ENCODE peak calls at places on chromosomes 13 and 19, in five cellular contexts. W, P, V, U and Q are unnamed samples.

GRCh38 chr19:1864480-1865171 is 1.2 kb upstream of the KLF16 start:
- DNase-seq in P (no peak), W (no peak), U (no peak), V (peak; percentile 74), Q (no peak)

GRCh38 chr19:2089001-2089711 is 7.0 kb downstream of the MOB3A start:
- DNase-seq in V (no peak), P (no peak), U (no peak), W (no peak), Q (no peak)

GRCh38 chr13:51519839-51520238 is 64.4 kb upstream of the WDFY2 start:
- DNase-seq in W (no peak), P (no peak), V (no peak), U (no peak), Q (no peak)

GRCh38 chr19:54482889-54483288 is 9.8 kb upstream of the CDC42EP5 start:
- DNase-seq in W (no peak), U (no peak), V (no peak), P (no peak), Q (no peak)

GRCh38 chr13:111296417-111296816 is 24.0 kb upstream of the TEX29 start:
- DNase-seq in U (no peak), V (no peak), P (no peak), W (no peak), Q (no peak)

GRCh38 chr13:46575843-46576242 is 22.9 kb downstream of the LRCH1 start:
- DNase-seq in V (no peak), U (no peak), P (no peak), W (no peak), Q (no peak)

GRCh38 chr13:35793823-35794222 is 317.3 kb upstream of the MAB21L1 start:
- DNase-seq in P (no peak), U (no peak), W (peak; percentile 32), V (no peak), Q (no peak)

GRCh38 chr13:55999709-56000108 is 1141.0 kb upstream of the PRR20A start:
- DNase-seq in W (no peak), V (no peak), U (no peak), P (no peak), Q (no peak)

GRCh38 chr13:47017476-47017875 is 120.6 kb upstream of the HTR2A start:
- DNase-seq in V (no peak), P (no peak), U (no peak), W (no peak), Q (no peak)

GRCh38 chr13:93425411-93425810 is 198.8 kb downstream of the GPC6 start:
- DNase-seq in V (no peak), W (no peak), P (no peak), U (no peak), Q (no peak)

GRCh38 chr19:1093811-1094553 is 1.2 kb downstream of the POLR2E start:
- DNase-seq in W (no peak), P (no peak), U (no peak), V (no peak), Q (no peak)

GRCh38 chr13:45208132-45208531 is 7.3 kb upstream of the KCTD4 start:
- DNase-seq in V (no peak), P (no peak), W (no peak), U (no peak), Q (no peak)

GRCh38 chr19:7673995-7674667 is 2.8 kb upstream of the MCEMP1 start:
- DNase-seq in U (no peak), V (peak; percentile 91), P (no peak), W (peak; percentile 83), Q (no peak)

GRCh38 chr13:36420437-36420891 is 11.8 kb upstream of the CCNA1 start:
- DNase-seq in P (no peak), V (peak; percentile 63), W (peak; percentile 66), U (no peak), Q (peak; percentile 81)

GRCh38 chr19:39319892-39320168 is 833 bp downstream of the LRFN1 start:
- DNase-seq in U (no peak), V (no peak), P (no peak), W (no peak), Q (no peak)

GRCh38 chr13:78102121-78102677 is 183.6 kb upstream of the EDNRB start:
- DNase-seq in V (no peak), W (peak; percentile 47), P (peak; percentile 8), U (no peak), Q (no peak)

GRCh38 chr19:8412783-8413592 is at the start of gene MARCHF2:
- DNase-seq in V (peak; percentile 96), P (peak; percentile 76), W (peak; percentile 94), U (peak; percentile 96), Q (peak; percentile 98)

GRCh38 chr19:55360902-55361301 is 2.2 kb downstream of the GARIN5B start:
- DNase-seq in V (no peak), W (no peak), U (no peak), P (no peak), Q (no peak)

GRCh38 chr13:91450913-91451312 is 52.5 kb downstream of the GPC5 start:
- DNase-seq in U (no peak), W (no peak), P (no peak), V (no peak), Q (no peak)

GRCh38 chr19:30453768-30454167 is 81.6 kb downstream of the ZNF536 start:
- DNase-seq in V (no peak), P (no peak), U (no peak), W (no peak), Q (no peak)

GRCh38 chr13:47397739-47398138 is 500.9 kb upstream of the HTR2A start:
- DNase-seq in V (no peak), W (no peak), U (no peak), P (no peak), Q (no peak)

GRCh38 chr19:58181902-58182576 is 822 bp upstream of the ZNF274 start:
- DNase-seq in P (no peak), V (no peak), W (peak; percentile 29), U (no peak), Q (no peak)

GRCh38 chr19:14566712-14567077 is 5.2 kb downstream of the NDUFB7 start:
- DNase-seq in W (no peak), P (no peak), U (no peak), V (no peak), Q (no peak)

GRCh38 chr13:101398191-101398590 is 18.1 kb downstream of the NALCN start:
- DNase-seq in U (no peak), W (no peak), P (no peak), V (no peak), Q (no peak)

GRCh38 chr13:47004022-47004421 is 107.2 kb upstream of the HTR2A start:
- DNase-seq in W (no peak), V (no peak), U (no peak), P (no peak), Q (no peak)

GRCh38 chr13:25286308-25286968 is 850 bp downstream of the MTMR6 start:
- DNase-seq in U (no peak), P (no peak), W (no peak), V (peak; percentile 81), Q (no peak)

GRCh38 chr13:34608326-34608725 is 333.7 kb upstream of the NBEA start:
- DNase-seq in V (no peak), U (no peak), P (no peak), W (no peak), Q (no peak)

GRCh38 chr13:78603240-78603947 is at the start of gene POU4F1:
- DNase-seq in W (no peak), U (no peak), P (no peak), V (no peak), Q (no peak)

GRCh38 chr19:2974342-2974932 is 2.9 kb upstream of the TLE6 start:
- DNase-seq in W (peak; percentile 75), U (no peak), P (no peak), V (no peak), Q (no peak)

GRCh38 chr19:35045667-35046300 is 4.3 kb downstream of the HPN start:
- DNase-seq in U (no peak), W (no peak), P (no peak), V (no peak), Q (no peak)

GRCh38 chr19:8334458-8335342 is 8.4 kb downstream of the KANK3 start:
- DNase-seq in U (no peak), W (no peak), V (no peak), P (no peak), Q (peak; percentile 76)

GRCh38 chr13:58025821-58026220 is 394.3 kb downstream of the PCDH17 start:
- DNase-seq in U (no peak), P (no peak), W (no peak), V (no peak), Q (no peak)

GRCh38 chr19:56919308-56919995 is 78.9 kb upstream of the PEG3 start:
- DNase-seq in W (no peak), V (no peak), U (no peak), P (no peak), Q (no peak)

GRCh38 chr19:18895828-18896341 is at the start of gene CERS1:
- DNase-seq in W (no peak), P (no peak), V (no peak), U (no peak), Q (no peak)

GRCh38 chr19:50890422-50891252 is 17.4 kb downstream of the KLK2 start:
- DNase-seq in W (no peak), U (no peak), V (no peak), P (no peak), Q (no peak)

GRCh38 chr19:40465025-40465780 is at the start of gene BLVRB:
- DNase-seq in W (peak; percentile 53), V (peak; percentile 83), U (no peak), P (no peak), Q (no peak)

GRCh38 chr19:35436477-35437141 is 11.4 kb upstream of the FFAR2 start:
- DNase-seq in V (peak; percentile 81), U (no peak), P (no peak), W (peak; percentile 43), Q (no peak)

GRCh38 chr13:44266305-44266704 is 107.3 kb upstream of the SERP2 start:
- DNase-seq in U (no peak), W (no peak), V (no peak), P (no peak), Q (no peak)

GRCh38 chr13:21297452-21297851 is 121.0 kb downstream of the MRPL57 start:
- DNase-seq in U (no peak), P (no peak), V (no peak), W (no peak), Q (no peak)
- TF ChIP-seq CTCF in U (no peak), P (no peak), V (no peak), W (no peak), Q (no peak)

GRCh38 chr19:47991191-47991808 is 670 bp downstream of the BSPH1 start:
- DNase-seq in V (no peak), W (no peak), U (no peak), P (no peak), Q (no peak)
- TF ChIP-seq CTCF in V (no peak), W (no peak), U (no peak), P (no peak), Q (no peak)

GRCh38 chr13:27449936-27450828 is at the start of gene MTIF3:
- DNase-seq in U (peak; percentile 95), W (peak; percentile 96), V (peak; percentile 89), P (peak; percentile 41), Q (peak; percentile 93)
- TF ChIP-seq CTCF in U (no peak), W (no peak), V (no peak), P (no peak), Q (peak; percentile 44)

DNA sequence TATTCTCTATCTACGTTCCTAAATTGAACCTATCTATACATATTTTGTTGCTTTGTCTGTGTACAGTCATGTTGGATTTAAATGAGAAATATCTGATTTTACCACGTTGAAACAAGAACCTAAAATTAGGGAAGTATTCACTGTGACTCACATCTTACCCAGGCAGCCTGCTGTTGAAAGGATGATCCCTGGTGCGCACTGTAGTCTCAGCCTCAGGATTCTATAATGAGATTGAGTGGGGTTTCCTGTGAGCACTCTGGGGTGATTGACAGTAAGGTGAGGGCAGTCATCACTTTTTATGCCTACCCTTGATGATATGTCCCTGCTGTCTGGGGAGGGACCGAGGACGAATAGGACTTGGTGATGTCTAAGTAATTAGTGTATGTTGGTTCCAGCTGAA is 35.4 kb downstream of the PCCA start:
- DNase-seq in V (peak; percentile 65), W (no peak), U (no peak), P (no peak), Q (no peak)
- TF ChIP-seq CTCF in V (no peak), W (no peak), U (no peak), P (no peak), Q (no peak)

GRCh38 chr19:27774827-27775226 is 1438.1 kb downstream of the UQCRFS1 start:
- DNase-seq in V (no peak), U (no peak), W (no peak), P (no peak), Q (peak; percentile 58)
- TF ChIP-seq CTCF in V (peak; percentile 64), U (peak; percentile 61), W (no peak), P (peak; percentile 24), Q (peak; percentile 23)